ENCODE peak calls at places on chromosome 22, in ten cellular contexts. One of them, this sample, is unnamed.

GRCh38 chr22:36387914-36388864 is at the start of gene MYH9:
- DNase-seq in A549: peak
- DNase-seq in K562: peak
- DNase-seq in transverse colon: peak
- DNase-seq in esophagus muscularis mucosa: peak
- DNase-seq in stomach: peak
- DNase-seq in upper lobe of left lung: peak
- DNase-seq in tibial nerve: peak
- DNase-seq in ovary: peak
- DNase-seq in GM12878: peak
- DNase-seq in this sample: peak

GRCh38 chr22:39839917-39840510 is 53.5 kb downstream of the ENTHD1 start:
- DNase-seq in A549: no peak
- DNase-seq in K562: peak
- DNase-seq in transverse colon: no peak
- DNase-seq in esophagus muscularis mucosa: no peak
- DNase-seq in stomach: no peak
- DNase-seq in upper lobe of left lung: no peak
- DNase-seq in tibial nerve: no peak
- DNase-seq in ovary: no peak
- DNase-seq in GM12878: peak
- DNase-seq in this sample: no peak

GRCh38 chr22:27327497-27327896 is 474.1 kb downstream of the MN1 start:
- DNase-seq in A549: no peak
- DNase-seq in K562: no peak
- DNase-seq in transverse colon: no peak
- DNase-seq in esophagus muscularis mucosa: peak
- DNase-seq in stomach: no peak
- DNase-seq in upper lobe of left lung: no peak
- DNase-seq in tibial nerve: no peak
- DNase-seq in ovary: no peak
- DNase-seq in GM12878: no peak
- DNase-seq in this sample: no peak

GRCh38 chr22:39735776-39736175 is 157.8 kb downstream of the ENTHD1 start:
- DNase-seq in A549: no peak
- DNase-seq in K562: no peak
- DNase-seq in transverse colon: no peak
- DNase-seq in esophagus muscularis mucosa: peak
- DNase-seq in stomach: no peak
- DNase-seq in upper lobe of left lung: no peak
- DNase-seq in tibial nerve: no peak
- DNase-seq in ovary: no peak
- DNase-seq in GM12878: no peak
- DNase-seq in this sample: no peak

GRCh38 chr22:39263626-39264025 is 18.8 kb upstream of the PDGFB start:
- DNase-seq in A549: no peak
- DNase-seq in K562: no peak
- DNase-seq in transverse colon: no peak
- DNase-seq in esophagus muscularis mucosa: no peak
- DNase-seq in stomach: no peak
- DNase-seq in upper lobe of left lung: no peak
- DNase-seq in tibial nerve: no peak
- DNase-seq in ovary: no peak
- DNase-seq in GM12878: no peak
- DNase-seq in this sample: no peak

GRCh38 chr22:48703265-48703941 is 1124.3 kb downstream of the BRD1 start:
- DNase-seq in A549: no peak
- DNase-seq in K562: no peak
- DNase-seq in transverse colon: no peak
- DNase-seq in esophagus muscularis mucosa: no peak
- DNase-seq in stomach: no peak
- DNase-seq in upper lobe of left lung: peak
- DNase-seq in tibial nerve: no peak
- DNase-seq in ovary: no peak
- DNase-seq in GM12878: no peak
- DNase-seq in this sample: peak

GRCh38 chr22:38947321-38948112 is 9.9 kb upstream of the APOBEC3A start:
- DNase-seq in A549: no peak
- DNase-seq in K562: no peak
- DNase-seq in transverse colon: peak
- DNase-seq in esophagus muscularis mucosa: no peak
- DNase-seq in stomach: no peak
- DNase-seq in upper lobe of left lung: peak
- DNase-seq in tibial nerve: no peak
- DNase-seq in ovary: no peak
- DNase-seq in GM12878: no peak
- DNase-seq in this sample: no peak

GRCh38 chr22:37196539-37197450 is 8.7 kb upstream of the C1QTNF6 start:
- DNase-seq in A549: peak
- DNase-seq in K562: no peak
- DNase-seq in transverse colon: peak
- DNase-seq in esophagus muscularis mucosa: no peak
- DNase-seq in stomach: peak
- DNase-seq in upper lobe of left lung: peak
- DNase-seq in tibial nerve: peak
- DNase-seq in ovary: peak
- DNase-seq in GM12878: no peak
- DNase-seq in this sample: peak

GRCh38 chr22:20571531-20572007 is 64.2 kb downstream of the MED15 start:
- DNase-seq in A549: peak
- DNase-seq in K562: peak
- DNase-seq in transverse colon: peak
- DNase-seq in esophagus muscularis mucosa: no peak
- DNase-seq in stomach: peak
- DNase-seq in upper lobe of left lung: no peak
- DNase-seq in tibial nerve: no peak
- DNase-seq in ovary: no peak
- DNase-seq in GM12878: no peak
- DNase-seq in this sample: no peak

GRCh38 chr22:30327864-30328345 is 1.2 kb upstream of the TBC1D10A start:
- DNase-seq in A549: no peak
- DNase-seq in K562: no peak
- DNase-seq in transverse colon: no peak
- DNase-seq in esophagus muscularis mucosa: no peak
- DNase-seq in stomach: no peak
- DNase-seq in upper lobe of left lung: no peak
- DNase-seq in tibial nerve: no peak
- DNase-seq in ovary: no peak
- DNase-seq in GM12878: no peak
- DNase-seq in this sample: no peak

GRCh38 chr22:38345782-38346181 is 28.5 kb upstream of the CSNK1E start:
- DNase-seq in A549: no peak
- DNase-seq in K562: no peak
- DNase-seq in transverse colon: no peak
- DNase-seq in esophagus muscularis mucosa: peak
- DNase-seq in stomach: peak
- DNase-seq in upper lobe of left lung: no peak
- DNase-seq in tibial nerve: no peak
- DNase-seq in ovary: no peak
- DNase-seq in GM12878: no peak
- DNase-seq in this sample: peak

GRCh38 chr22:28962042-28962554 is 78.7 kb downstream of the ZNRF3 start:
- DNase-seq in A549: no peak
- DNase-seq in K562: no peak
- DNase-seq in transverse colon: no peak
- DNase-seq in esophagus muscularis mucosa: no peak
- DNase-seq in stomach: no peak
- DNase-seq in upper lobe of left lung: no peak
- DNase-seq in tibial nerve: no peak
- DNase-seq in ovary: no peak
- DNase-seq in GM12878: no peak
- DNase-seq in this sample: no peak

GRCh38 chr22:40748388-40748970 is 69.2 kb downstream of the MCHR1 start:
- DNase-seq in A549: no peak
- DNase-seq in K562: no peak
- DNase-seq in transverse colon: no peak
- DNase-seq in esophagus muscularis mucosa: no peak
- DNase-seq in stomach: no peak
- DNase-seq in upper lobe of left lung: no peak
- DNase-seq in tibial nerve: no peak
- DNase-seq in ovary: no peak
- DNase-seq in GM12878: no peak
- DNase-seq in this sample: no peak

GRCh38 chr22:45468872-45469572 is 33.7 kb upstream of the FBLN1 start:
- DNase-seq in A549: no peak
- DNase-seq in K562: no peak
- DNase-seq in transverse colon: no peak
- DNase-seq in esophagus muscularis mucosa: no peak
- DNase-seq in stomach: no peak
- DNase-seq in upper lobe of left lung: no peak
- DNase-seq in tibial nerve: no peak
- DNase-seq in ovary: no peak
- DNase-seq in GM12878: no peak
- DNase-seq in this sample: no peak
- H3K4me3 ChIP-seq in A549: no peak
- H3K4me3 ChIP-seq in K562: no peak
- H3K4me3 ChIP-seq in transverse colon: no peak
- H3K4me3 ChIP-seq in esophagus muscularis mucosa: no peak
- H3K4me3 ChIP-seq in stomach: no peak
- H3K4me3 ChIP-seq in upper lobe of left lung: no peak
- H3K4me3 ChIP-seq in tibial nerve: no peak
- H3K4me3 ChIP-seq in ovary: no peak
- H3K4me3 ChIP-seq in GM12878: no peak
- H3K4me3 ChIP-seq in this sample: no peak

DNA sequence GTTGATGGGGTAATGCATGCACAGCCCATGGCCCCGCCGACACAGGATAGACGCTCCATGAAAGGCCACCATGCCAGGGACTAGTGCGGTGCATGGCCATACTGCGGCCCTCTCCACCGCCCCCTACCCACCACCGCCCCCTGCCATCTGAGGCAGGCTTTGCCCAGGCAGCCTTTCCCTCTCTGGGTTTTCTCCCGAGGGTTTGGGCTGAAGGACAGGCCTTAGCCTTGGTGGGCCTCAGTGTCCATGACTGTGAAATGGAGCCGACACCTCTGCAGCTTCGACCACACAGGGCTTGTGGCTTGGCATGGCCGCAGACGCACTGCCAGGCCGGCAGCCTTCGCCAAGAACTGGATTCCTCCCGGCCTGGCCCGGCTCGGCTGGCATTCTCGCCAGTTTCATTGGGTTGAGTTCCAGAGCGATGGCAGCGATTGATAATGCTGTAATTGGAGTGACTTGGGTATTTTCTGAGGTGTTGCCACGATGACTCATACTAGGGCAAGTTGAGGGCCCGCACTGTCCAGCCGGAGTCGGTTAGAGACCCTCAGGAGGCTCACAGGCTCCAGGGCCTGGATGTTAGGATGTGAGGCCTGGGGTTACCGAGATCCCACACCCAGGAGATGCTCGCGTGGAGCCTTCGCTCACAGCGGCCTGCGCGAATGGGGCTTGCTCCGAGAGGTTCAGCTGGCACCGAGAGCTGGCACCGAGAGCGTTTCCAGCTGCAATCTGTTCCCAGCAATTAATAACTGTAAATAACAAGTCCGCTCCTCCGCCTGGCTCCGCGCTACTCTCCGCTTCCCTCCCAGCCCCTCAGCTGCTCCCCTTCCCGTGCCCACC is 111.2 kb downstream of the WNT7B start:
- DNase-seq in A549: no peak
- DNase-seq in K562: no peak
- DNase-seq in transverse colon: no peak
- DNase-seq in esophagus muscularis mucosa: peak
- DNase-seq in stomach: peak
- DNase-seq in upper lobe of left lung: no peak
- DNase-seq in tibial nerve: no peak
- DNase-seq in ovary: no peak
- DNase-seq in GM12878: no peak
- DNase-seq in this sample: peak
- TF ChIP-seq EP300 in A549: no peak
- TF ChIP-seq EP300 in K562: no peak
- TF ChIP-seq EP300 in transverse colon: no peak
- TF ChIP-seq EP300 in esophagus muscularis mucosa: no peak
- TF ChIP-seq EP300 in stomach: no peak
- TF ChIP-seq EP300 in upper lobe of left lung: no peak
- TF ChIP-seq EP300 in tibial nerve: no peak
- TF ChIP-seq EP300 in ovary: no peak
- TF ChIP-seq EP300 in GM12878: no peak
- TF ChIP-seq EP300 in this sample: no peak

DNA sequence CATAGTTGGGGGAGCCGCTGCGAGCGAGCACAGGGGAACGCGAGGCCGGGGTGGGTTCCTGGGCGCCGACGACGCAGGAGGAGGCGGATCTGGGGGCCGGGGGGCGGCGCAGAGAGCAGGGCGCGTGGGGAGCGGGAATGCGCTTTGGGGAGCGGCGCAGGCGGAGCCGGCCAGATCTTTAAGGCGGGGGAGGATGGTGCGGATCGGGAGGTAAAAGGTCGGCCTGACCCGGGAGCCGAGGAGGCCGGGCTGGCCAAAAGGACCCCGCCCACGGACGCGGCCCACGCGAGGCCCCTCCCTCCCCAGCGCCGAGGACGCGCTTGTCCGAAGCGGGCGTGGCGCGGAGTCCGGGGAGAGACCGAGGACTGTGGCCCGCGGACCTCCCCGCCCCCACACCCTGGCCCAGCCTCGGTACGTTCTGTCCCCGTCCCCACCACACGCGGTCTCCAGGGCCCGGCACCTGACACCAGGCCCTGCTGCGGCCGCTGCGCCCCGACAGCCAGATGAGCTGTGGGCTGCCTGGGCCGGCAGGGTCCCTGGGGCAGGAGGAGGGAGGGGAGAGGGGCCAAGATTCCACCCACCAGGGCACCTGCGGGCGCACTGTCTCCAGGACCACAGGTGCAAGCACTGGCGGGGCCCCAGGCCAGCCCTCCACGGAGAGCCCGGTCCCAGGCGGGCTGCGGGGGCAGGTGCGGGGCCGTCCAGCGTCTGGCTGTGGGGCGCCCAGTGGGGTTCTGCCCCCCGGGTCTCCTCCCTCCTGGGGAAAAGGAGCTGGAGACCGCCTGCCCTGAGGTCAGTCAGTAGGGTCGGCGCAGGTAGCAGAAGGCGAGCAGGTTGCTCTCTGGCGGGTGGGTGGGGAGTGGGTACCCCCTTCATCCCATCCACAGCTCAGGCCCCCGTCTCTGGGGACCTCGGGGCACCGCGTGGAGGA is 10.9 kb downstream of the PIM3 start:
- DNase-seq in A549: peak
- DNase-seq in K562: peak
- DNase-seq in transverse colon: peak
- DNase-seq in esophagus muscularis mucosa: no peak
- DNase-seq in stomach: peak
- DNase-seq in upper lobe of left lung: peak
- DNase-seq in tibial nerve: peak
- DNase-seq in ovary: peak
- DNase-seq in GM12878: no peak
- DNase-seq in this sample: peak
- TF ChIP-seq POLR2A in A549: peak
- TF ChIP-seq POLR2A in K562: peak
- TF ChIP-seq POLR2A in transverse colon: peak
- TF ChIP-seq POLR2A in esophagus muscularis mucosa: peak
- TF ChIP-seq POLR2A in stomach: no peak
- TF ChIP-seq POLR2A in upper lobe of left lung: peak
- TF ChIP-seq POLR2A in tibial nerve: peak
- TF ChIP-seq POLR2A in ovary: no peak
- TF ChIP-seq POLR2A in GM12878: peak
- TF ChIP-seq POLR2A in this sample: peak

DNA sequence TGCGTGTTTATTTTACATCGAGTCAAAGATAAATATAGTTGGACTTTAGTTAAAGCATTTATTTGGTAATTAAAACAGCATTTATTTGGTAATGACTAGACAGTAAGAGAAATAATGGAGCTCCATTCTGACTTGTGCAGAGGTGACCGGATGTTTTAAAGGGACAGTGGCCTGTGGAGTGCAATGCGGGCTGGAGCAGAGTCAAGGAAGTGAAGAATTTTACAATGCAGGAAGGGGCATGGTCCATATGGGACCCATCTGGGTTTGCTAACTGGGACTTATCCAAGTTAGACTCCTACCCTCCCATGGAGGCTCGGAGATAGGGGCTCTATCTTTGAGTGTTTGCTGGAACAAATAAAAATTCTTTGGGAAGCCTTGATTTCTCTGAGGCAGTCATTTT is 59.9 kb upstream of the MYO18B start:
- DNase-seq in A549: no peak
- DNase-seq in K562: no peak
- DNase-seq in transverse colon: no peak
- DNase-seq in esophagus muscularis mucosa: no peak
- DNase-seq in stomach: no peak
- DNase-seq in upper lobe of left lung: no peak
- DNase-seq in tibial nerve: no peak
- DNase-seq in ovary: no peak
- DNase-seq in GM12878: no peak
- DNase-seq in this sample: no peak
- H3K4me3 ChIP-seq in A549: no peak
- H3K4me3 ChIP-seq in K562: no peak
- H3K4me3 ChIP-seq in transverse colon: no peak
- H3K4me3 ChIP-seq in esophagus muscularis mucosa: no peak
- H3K4me3 ChIP-seq in stomach: no peak
- H3K4me3 ChIP-seq in upper lobe of left lung: no peak
- H3K4me3 ChIP-seq in tibial nerve: no peak
- H3K4me3 ChIP-seq in ovary: no peak
- H3K4me3 ChIP-seq in GM12878: no peak
- H3K4me3 ChIP-seq in this sample: no peak

This sample was measured in suprapubic skin.